ENCODE peak calls at places on chromosome 6, in nine cellular contexts. One of them, this sample, is unnamed.

GRCh38 chr6:13413906-13414555 is 73.4 kb downstream of the GFOD1 start:
- DNase-seq in uterus: no peak
- DNase-seq in H9: no peak
- DNase-seq in A549: no peak
- DNase-seq in endodermal cell: no peak
- DNase-seq in HCT116: no peak
- DNase-seq in stomach: no peak
- DNase-seq in heart right ventricle: peak; percentile 49
- DNase-seq in hepatocyte: no peak
- DNase-seq in this sample: no peak

GRCh38 chr6:14596410-14596809 is 478.8 kb downstream of the CD83 start:
- DNase-seq in HCT116: peak; percentile 3
- DNase-seq in uterus: no peak
- DNase-seq in H9: no peak
- DNase-seq in stomach: peak; percentile 28
- DNase-seq in endodermal cell: peak; percentile 59
- DNase-seq in hepatocyte: peak; percentile 8
- DNase-seq in A549: peak; percentile 5
- DNase-seq in heart right ventricle: no peak
- DNase-seq in this sample: no peak

GRCh38 chr6:85449818-85450577 is at the start of gene NT5E:
- DNase-seq in uterus: peak; percentile 74
- DNase-seq in stomach: peak; percentile 79
- DNase-seq in hepatocyte: peak; percentile 59
- DNase-seq in HCT116: no peak
- DNase-seq in H9: peak; percentile 89
- DNase-seq in heart right ventricle: peak; percentile 72
- DNase-seq in A549: peak; percentile 55
- DNase-seq in endodermal cell: peak; percentile 93
- DNase-seq in this sample: peak; percentile 53

GRCh38 chr6:100210138-100210872 is 216.3 kb upstream of the MCHR2 start:
- DNase-seq in H9: no peak
- DNase-seq in stomach: no peak
- DNase-seq in HCT116: no peak
- DNase-seq in hepatocyte: no peak
- DNase-seq in A549: no peak
- DNase-seq in endodermal cell: no peak
- DNase-seq in heart right ventricle: no peak
- DNase-seq in uterus: no peak
- DNase-seq in this sample: no peak

GRCh38 chr6:3612341-3613041 is 139.0 kb downstream of the PXDC1 start:
- DNase-seq in endodermal cell: no peak
- DNase-seq in uterus: peak; percentile 37
- DNase-seq in heart right ventricle: no peak
- DNase-seq in stomach: no peak
- DNase-seq in H9: no peak
- DNase-seq in HCT116: peak; percentile 68
- DNase-seq in A549: peak; percentile 69
- DNase-seq in hepatocyte: peak; percentile 55
- DNase-seq in this sample: no peak

GRCh38 chr6:136446579-136447182 is 103.5 kb downstream of the MAP7 start:
- DNase-seq in HCT116: no peak
- DNase-seq in endodermal cell: no peak
- DNase-seq in heart right ventricle: no peak
- DNase-seq in stomach: no peak
- DNase-seq in uterus: no peak
- DNase-seq in A549: no peak
- DNase-seq in hepatocyte: no peak
- DNase-seq in H9: no peak
- DNase-seq in this sample: no peak

GRCh38 chr6:56862415-56863175 is 92.3 kb upstream of the BEND6 start:
- DNase-seq in hepatocyte: no peak
- DNase-seq in A549: no peak
- DNase-seq in heart right ventricle: no peak
- DNase-seq in H9: no peak
- DNase-seq in HCT116: no peak
- DNase-seq in stomach: no peak
- DNase-seq in uterus: no peak
- DNase-seq in endodermal cell: no peak
- DNase-seq in this sample: no peak

GRCh38 chr6:159312204-159312603 is 143.0 kb downstream of the FNDC1 start:
- DNase-seq in stomach: no peak
- DNase-seq in hepatocyte: no peak
- DNase-seq in endodermal cell: no peak
- DNase-seq in heart right ventricle: no peak
- DNase-seq in H9: no peak
- DNase-seq in A549: no peak
- DNase-seq in uterus: no peak
- DNase-seq in HCT116: no peak
- DNase-seq in this sample: no peak

GRCh38 chr6:42450314-42451145 is 1.2 kb downstream of the TRERF1 start:
- DNase-seq in hepatocyte: peak; percentile 52
- DNase-seq in A549: no peak
- DNase-seq in HCT116: no peak
- DNase-seq in stomach: no peak
- DNase-seq in uterus: peak; percentile 32
- DNase-seq in heart right ventricle: no peak
- DNase-seq in H9: no peak
- DNase-seq in endodermal cell: peak; percentile 71
- DNase-seq in this sample: no peak

GRCh38 chr6:95244749-95245148 is 332.6 kb upstream of the MANEA start:
- DNase-seq in HCT116: no peak
- DNase-seq in heart right ventricle: no peak
- DNase-seq in A549: no peak
- DNase-seq in H9: no peak
- DNase-seq in uterus: no peak
- DNase-seq in stomach: no peak
- DNase-seq in endodermal cell: no peak
- DNase-seq in hepatocyte: no peak
- DNase-seq in this sample: no peak

GRCh38 chr6:97322811-97323210 is 39.8 kb upstream of the MMS22L start:
- DNase-seq in hepatocyte: no peak
- DNase-seq in A549: no peak
- DNase-seq in H9: no peak
- DNase-seq in endodermal cell: no peak
- DNase-seq in uterus: no peak
- DNase-seq in HCT116: no peak
- DNase-seq in stomach: no peak
- DNase-seq in heart right ventricle: no peak
- DNase-seq in this sample: no peak

GRCh38 chr6:152089992-152090391 is 282.5 kb downstream of the ESR1 start:
- DNase-seq in HCT116: no peak
- DNase-seq in stomach: no peak
- DNase-seq in hepatocyte: no peak
- DNase-seq in H9: no peak
- DNase-seq in heart right ventricle: peak; percentile 11
- DNase-seq in endodermal cell: no peak
- DNase-seq in uterus: peak; percentile 60
- DNase-seq in A549: no peak
- DNase-seq in this sample: no peak

GRCh38 chr6:165854061-165854862 is 191.2 kb upstream of the PDE10A start:
- DNase-seq in stomach: no peak
- DNase-seq in HCT116: no peak
- DNase-seq in A549: no peak
- DNase-seq in H9: peak; percentile 51
- DNase-seq in endodermal cell: peak; percentile 80
- DNase-seq in uterus: no peak
- DNase-seq in heart right ventricle: no peak
- DNase-seq in hepatocyte: no peak
- DNase-seq in this sample: no peak

GRCh38 chr6:165854863-165855593 is 192.0 kb upstream of the PDE10A start:
- DNase-seq in HCT116: no peak
- DNase-seq in H9: peak; percentile 28
- DNase-seq in hepatocyte: no peak
- DNase-seq in heart right ventricle: no peak
- DNase-seq in stomach: no peak
- DNase-seq in endodermal cell: no peak
- DNase-seq in A549: no peak
- DNase-seq in uterus: no peak
- DNase-seq in this sample: no peak

GRCh38 chr6:165861226-165861625 is 198.2 kb upstream of the PDE10A start:
- DNase-seq in stomach: no peak
- DNase-seq in hepatocyte: no peak
- DNase-seq in heart right ventricle: no peak
- DNase-seq in uterus: no peak
- DNase-seq in A549: no peak
- DNase-seq in endodermal cell: no peak
- DNase-seq in H9: peak; percentile 53
- DNase-seq in HCT116: no peak
- DNase-seq in this sample: no peak

GRCh38 chr6:165855856-165856255 is 192.8 kb upstream of the PDE10A start:
- DNase-seq in HCT116: no peak
- DNase-seq in stomach: no peak
- DNase-seq in heart right ventricle: no peak
- DNase-seq in hepatocyte: no peak
- DNase-seq in A549: no peak
- DNase-seq in uterus: no peak
- DNase-seq in H9: no peak
- DNase-seq in endodermal cell: no peak
- DNase-seq in this sample: no peak

DNA sequence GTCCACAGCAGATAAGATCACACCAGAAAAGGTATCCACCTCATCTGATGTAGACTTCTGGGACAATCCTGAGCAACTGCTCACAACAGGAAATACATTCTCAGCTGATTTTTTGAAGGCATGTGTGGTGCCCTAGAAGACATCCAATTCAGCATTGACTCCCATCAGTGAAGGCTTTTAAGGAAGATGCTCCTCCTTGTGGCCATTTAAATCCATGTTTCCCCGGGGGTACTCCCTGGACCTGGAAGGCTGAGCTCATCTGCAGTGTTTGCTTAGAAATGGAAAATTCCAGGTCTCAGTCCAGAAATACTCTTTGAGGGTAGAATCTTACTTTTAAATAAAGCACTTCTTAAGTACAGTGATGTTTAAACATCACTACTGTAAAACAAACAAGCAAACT is 195.5 kb upstream of the PDE10A start:
- DNase-seq in HCT116: no peak
- DNase-seq in hepatocyte: no peak
- DNase-seq in stomach: no peak
- DNase-seq in endodermal cell: no peak
- DNase-seq in heart right ventricle: no peak
- DNase-seq in A549: peak; percentile 18
- DNase-seq in uterus: no peak
- DNase-seq in H9: peak; percentile 33
- DNase-seq in this sample: no peak
- TF ChIP-seq CTCF in HCT116: peak; percentile 7
- TF ChIP-seq CTCF in hepatocyte: peak; percentile 33
- TF ChIP-seq CTCF in stomach: no peak
- TF ChIP-seq CTCF in endodermal cell: peak; percentile 77
- TF ChIP-seq CTCF in heart right ventricle: peak; percentile 40
- TF ChIP-seq CTCF in A549: peak; percentile 8
- TF ChIP-seq CTCF in uterus: peak; percentile 6
- TF ChIP-seq CTCF in H9: peak; percentile 67
- TF ChIP-seq CTCF in this sample: no peak

GRCh38 chr6:34593741-34594140 is 37.6 kb upstream of the SPDEF start:
- DNase-seq in uterus: peak; percentile 16
- DNase-seq in heart right ventricle: no peak
- DNase-seq in stomach: peak; percentile 54
- DNase-seq in endodermal cell: peak; percentile 22
- DNase-seq in H9: no peak
- DNase-seq in hepatocyte: no peak
- DNase-seq in HCT116: no peak
- DNase-seq in A549: no peak
- DNase-seq in this sample: peak; percentile 41
- H3K4me1 ChIP-seq in uterus: peaks cover 7% of the 10 kb centered on the region
- H3K4me1 ChIP-seq in heart right ventricle: peaks cover 50% of the 10 kb centered on the region
- H3K4me1 ChIP-seq in stomach: peaks cover 61% of the 10 kb centered on the region
- H3K4me1 ChIP-seq in endodermal cell: peaks cover 5% of the 10 kb centered on the region
- H3K4me1 ChIP-seq in H9: no peaks in the 10 kb centered on the region
- H3K4me1 ChIP-seq in hepatocyte: peaks cover 8% of the 10 kb centered on the region
- H3K4me1 ChIP-seq in HCT116: no peaks in the 10 kb centered on the region
- H3K4me1 ChIP-seq in A549: peaks cover 25% of the 10 kb centered on the region
- H3K4me1 ChIP-seq in this sample: peaks cover 21% of the 10 kb centered on the region

GRCh38 chr6:157392927-157393666 is 12.1 kb downstream of the ZDHHC14 start:
- DNase-seq in H9: no peak
- DNase-seq in HCT116: no peak
- DNase-seq in uterus: no peak
- DNase-seq in hepatocyte: peak; percentile 64
- DNase-seq in A549: no peak
- DNase-seq in stomach: peak; percentile 64
- DNase-seq in heart right ventricle: no peak
- DNase-seq in endodermal cell: no peak
- DNase-seq in this sample: no peak
- H3K27ac ChIP-seq in H9: no peak overlapping the region
- H3K27ac ChIP-seq in HCT116: no peak overlapping the region
- H3K27ac ChIP-seq in uterus: no peak overlapping the region
- H3K27ac ChIP-seq in hepatocyte: peak overlapping the region; percentile 90
- H3K27ac ChIP-seq in A549: no peak overlapping the region
- H3K27ac ChIP-seq in stomach: peak overlapping the region; percentile 82
- H3K27ac ChIP-seq in heart right ventricle: no peak overlapping the region
- H3K27ac ChIP-seq in endodermal cell: no peak overlapping the region
- H3K27ac ChIP-seq in this sample: no peak overlapping the region

GRCh38 chr6:39553029-39553428 is 172.2 kb downstream of the KIF6 start:
- DNase-seq in endodermal cell: no peak
- DNase-seq in A549: no peak
- DNase-seq in hepatocyte: no peak
- DNase-seq in HCT116: no peak
- DNase-seq in stomach: no peak
- DNase-seq in H9: no peak
- DNase-seq in heart right ventricle: no peak
- DNase-seq in uterus: no peak
- DNase-seq in this sample: no peak

GRCh38 chr6:39553811-39554802 is 171.1 kb downstream of the KIF6 start:
- DNase-seq in stomach: no peak
- DNase-seq in A549: no peak
- DNase-seq in endodermal cell: peak; percentile 44
- DNase-seq in hepatocyte: no peak
- DNase-seq in uterus: no peak
- DNase-seq in H9: no peak
- DNase-seq in HCT116: no peak
- DNase-seq in heart right ventricle: no peak
- DNase-seq in this sample: no peak

GRCh38 chr6:39558079-39558478 is 167.1 kb downstream of the KIF6 start:
- DNase-seq in hepatocyte: no peak
- DNase-seq in stomach: no peak
- DNase-seq in HCT116: no peak
- DNase-seq in heart right ventricle: no peak
- DNase-seq in endodermal cell: no peak
- DNase-seq in H9: no peak
- DNase-seq in uterus: no peak
- DNase-seq in A549: no peak
- DNase-seq in this sample: no peak

GRCh38 chr6:39558791-39559190 is 166.4 kb downstream of the KIF6 start:
- DNase-seq in stomach: no peak
- DNase-seq in H9: no peak
- DNase-seq in endodermal cell: no peak
- DNase-seq in uterus: no peak
- DNase-seq in HCT116: no peak
- DNase-seq in A549: no peak
- DNase-seq in hepatocyte: no peak
- DNase-seq in heart right ventricle: no peak
- DNase-seq in this sample: no peak

DNA sequence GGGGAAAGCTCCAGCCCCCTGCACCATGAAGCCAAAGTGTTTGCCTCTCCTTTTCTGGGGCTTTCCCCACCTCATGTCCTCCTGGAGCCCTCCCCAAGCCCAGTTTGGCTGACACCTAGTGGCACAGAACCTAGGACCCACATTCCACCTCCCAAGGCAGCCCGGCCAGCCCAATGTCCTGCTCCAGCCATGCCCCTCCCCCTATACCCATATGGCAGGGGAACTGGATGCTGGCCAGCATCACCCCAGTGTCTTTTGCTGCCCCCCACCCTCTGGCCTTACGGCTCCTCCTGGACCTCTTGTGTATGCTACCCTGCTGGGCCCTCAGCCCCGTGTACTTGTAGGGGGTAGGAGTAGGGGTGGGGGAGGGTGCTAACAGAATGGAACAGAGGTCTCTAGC is 170.1 kb downstream of the KIF6 start:
- DNase-seq in uterus: no peak
- DNase-seq in A549: no peak
- DNase-seq in stomach: no peak
- DNase-seq in endodermal cell: peak; percentile 57
- DNase-seq in heart right ventricle: no peak
- DNase-seq in HCT116: no peak
- DNase-seq in H9: peak; percentile 35
- DNase-seq in hepatocyte: no peak
- DNase-seq in this sample: no peak
- TF ChIP-seq CTCF in uterus: no peak
- TF ChIP-seq CTCF in A549: no peak
- TF ChIP-seq CTCF in stomach: no peak
- TF ChIP-seq CTCF in endodermal cell: peak; percentile 16
- TF ChIP-seq CTCF in heart right ventricle: no peak
- TF ChIP-seq CTCF in HCT116: no peak
- TF ChIP-seq CTCF in H9: no peak
- TF ChIP-seq CTCF in hepatocyte: no peak
- TF ChIP-seq CTCF in this sample: no peak